ENCODE peak calls at places on chromosomes 2 and 18, in five cellular contexts. H, F, Q, J and E are unnamed samples.
A peak's percentile ranks its signal among the peaks of the same experiment; 100 is the strongest.

GRCh38 chr2:38215993-38216392 is 140.0 kb upstream of the CYP1B1 start:
- DNase-seq in Q (peak; percentile 84), J (peak; percentile 66), H (no peak), F (peak; percentile 92), E (peak; percentile 81)

GRCh38 chr2:134402385-134402784 is 148.5 kb downstream of the MGAT5 start:
- DNase-seq in F (peak; percentile 97), H (no peak), J (peak; percentile 86), Q (no peak), E (peak; percentile 80)

GRCh38 chr2:228786932-228787331 is 484.2 kb downstream of the PID1 start:
- DNase-seq in J (no peak), Q (no peak), F (no peak), H (no peak), E (no peak)

GRCh38 chr2:241808701-241809382 is at the start of gene NEU4:
- DNase-seq in Q (no peak), J (no peak), H (no peak), F (no peak), E (no peak)

GRCh38 chr2:169091761-169092523 is 22.6 kb downstream of the DHRS9 start:
- DNase-seq in H (peak; percentile 53), J (peak; percentile 33), Q (peak; percentile 36), F (peak; percentile 86), E (peak; percentile 75)

GRCh38 chr2:238929242-238930081 is 81.6 kb downstream of the TWIST2 start:
- DNase-seq in H (no peak), Q (no peak), J (peak; percentile 78), F (peak; percentile 55), E (peak; percentile 57)

GRCh38 chr18:6412933-6413472 is 1.7 kb downstream of the L3MBTL4 start:
- DNase-seq in H (no peak), J (peak; percentile 8), Q (no peak), F (no peak), E (no peak)

GRCh38 chr18:54359233-54359632 is 1.5 kb downstream of the C18orf54 start:
- DNase-seq in J (peak; percentile 20), H (no peak), F (peak; percentile 10), Q (no peak), E (peak; percentile 32)

GRCh38 chr2:146561996-146562395 is 1282.8 kb upstream of the ACVR2A start:
- DNase-seq in F (no peak), H (no peak), J (no peak), Q (no peak), E (no peak)

GRCh38 chr2:1815053-1815452 is 70.7 kb upstream of the PXDN start:
- DNase-seq in Q (no peak), H (no peak), J (no peak), F (no peak), E (no peak)

GRCh38 chr2:85753525-85754312 is at the start of gene ATOH8:
- DNase-seq in Q (peak; percentile 77), J (peak; percentile 82), F (peak; percentile 61), H (no peak), E (peak; percentile 74)

GRCh38 chr18:61921621-61922235 is 28.9 kb upstream of the RNF152 start:
- DNase-seq in J (no peak), F (no peak), H (no peak), Q (no peak), E (no peak)

GRCh38 chr18:5238371-5238758 is 41.3 kb upstream of the AKAIN1 start:
- DNase-seq in J (peak; percentile 49), F (peak; percentile 22), Q (peak; percentile 27), H (no peak), E (no peak)

GRCh38 chr2:219552382-219553167 is 8.7 kb downstream of the TMEM198 start:
- DNase-seq in J (peak; percentile 93), Q (peak; percentile 75), F (peak; percentile 65), H (peak; percentile 97), E (peak; percentile 81)

GRCh38 chr18:42514522-42514921 is 559.5 kb downstream of the PIK3C3 start:
- DNase-seq in J (no peak), H (no peak), F (peak; percentile 28), Q (no peak), E (peak; percentile 1)

GRCh38 chr2:64202206-64202864 is 58.1 kb upstream of the PELI1 start:
- DNase-seq in H (no peak), Q (peak; percentile 68), F (peak; percentile 57), J (peak; percentile 45), E (peak; percentile 98)

GRCh38 chr2:172427990-172428840 is 829 bp downstream of the ITGA6 start:
- DNase-seq in Q (peak; percentile 57), J (peak; percentile 57), H (no peak), F (no peak), E (peak; percentile 17)

GRCh38 chr18:9058426-9058825 is 44.1 kb upstream of the NDUFV2 start:
- DNase-seq in F (no peak), J (no peak), H (no peak), Q (no peak), E (peak; percentile 39)

GRCh38 chr2:227447606-227448005 is 24.4 kb upstream of the AGFG1 start:
- DNase-seq in Q (peak; percentile 35), J (peak; percentile 82), F (peak; percentile 68), H (no peak), E (no peak)

GRCh38 chr18:75316826-75317225 is 106.2 kb downstream of the TSHZ1 start:
- DNase-seq in F (no peak), Q (no peak), H (peak; percentile 70), J (no peak), E (no peak)

GRCh38 chr2:122595065-122595464 is 839.6 kb downstream of the TSN start:
- DNase-seq in Q (no peak), H (no peak), J (no peak), F (no peak), E (peak; percentile 5)

GRCh38 chr2:40690036-40690435 is 238.1 kb upstream of the SLC8A1 start:
- DNase-seq in F (no peak), H (no peak), J (no peak), Q (no peak), E (no peak)

GRCh38 chr2:46131-46470 is 204 bp downstream of the FAM110C start:
- DNase-seq in J (no peak), H (no peak), Q (no peak), F (no peak), E (no peak)

GRCh38 chr2:45342-46130 is 769 bp downstream of the FAM110C start:
- DNase-seq in F (no peak), H (no peak), J (no peak), Q (no peak), E (no peak)

GRCh38 chr2:46471-47345 is at the start of gene FAM110C:
- DNase-seq in H (no peak), Q (no peak), F (peak; percentile 1), J (peak; percentile 12), E (no peak)

GRCh38 chr2:44748-45341 is 1.5 kb downstream of the FAM110C start:
- DNase-seq in J (no peak), H (no peak), F (no peak), Q (no peak), E (no peak)

GRCh38 chr2:47346-48218 is 1.3 kb upstream of the FAM110C start:
- DNase-seq in F (no peak), Q (no peak), J (no peak), H (no peak), E (no peak)
- H3K4me3 ChIP-seq in F (no peak overlapping the region), Q (no peak overlapping the region), J (no peak overlapping the region), H (peak overlapping the region; percentile 59), E (no peak overlapping the region)

DNA sequence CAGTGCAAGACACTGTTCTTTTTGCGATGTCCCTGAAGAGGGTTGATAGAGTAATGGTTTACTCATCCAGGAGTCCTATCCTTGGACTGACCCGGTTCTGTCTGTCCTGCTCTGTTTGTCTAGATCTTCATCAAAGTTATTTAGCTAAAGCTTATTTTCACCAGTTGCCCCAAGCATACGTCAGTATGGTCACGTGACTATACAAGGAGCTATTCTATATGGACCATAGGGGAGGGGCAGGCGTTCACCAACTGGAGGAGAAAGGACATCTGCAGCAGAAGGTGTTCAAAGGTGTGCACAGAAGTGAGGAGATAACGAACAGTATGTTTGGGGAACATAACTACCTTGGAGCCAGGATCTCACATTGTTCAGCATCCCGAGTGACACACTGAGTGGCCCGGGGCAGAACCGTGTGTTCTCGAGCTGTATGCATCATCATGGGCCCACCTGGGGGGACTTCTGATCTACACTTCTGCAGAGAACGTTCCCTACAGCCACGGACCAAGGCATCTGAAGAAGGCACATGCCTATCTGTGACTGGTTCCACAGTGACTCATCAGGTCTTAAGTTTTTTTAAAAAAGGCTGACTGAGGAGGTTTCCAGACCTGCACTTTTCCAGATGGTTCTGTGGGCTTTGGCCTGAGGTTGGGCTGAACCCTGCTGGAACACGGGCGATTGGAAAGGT is 68.5 kb upstream of the YWHAQ start:
- DNase-seq in H (no peak), Q (peak; percentile 61), J (peak; percentile 86), F (peak; percentile 87), E (peak; percentile 81)
- TF ChIP-seq CTCF in H (no peak), Q (no peak), J (no peak), F (no peak), E (no peak)

DNA sequence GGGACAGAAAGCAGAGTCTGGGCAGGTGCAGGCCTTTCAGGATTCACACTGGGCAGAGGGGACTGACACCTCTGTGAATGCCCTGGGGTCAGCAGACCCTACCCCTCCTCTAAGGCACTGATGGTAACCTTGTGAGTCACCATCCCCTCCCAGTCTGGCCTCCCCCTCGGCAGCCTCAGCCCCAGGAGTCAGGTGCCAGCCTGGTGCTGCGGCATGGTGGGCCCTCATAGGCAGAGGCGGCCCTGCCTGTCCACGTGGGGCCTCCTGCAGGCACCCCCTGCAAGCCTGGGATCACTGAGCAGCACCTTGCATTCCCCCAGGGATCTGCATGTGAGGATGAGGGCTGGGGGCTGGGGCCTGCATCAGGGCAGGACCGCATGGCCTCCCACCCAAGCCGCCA is 4.8 kb upstream of the GPR17 start:
- DNase-seq in J (no peak), F (no peak), H (no peak), Q (no peak), E (no peak)
- H3K4me3 ChIP-seq in J (no peak overlapping the region), F (no peak overlapping the region), H (no peak overlapping the region), Q (no peak overlapping the region), E (no peak overlapping the region)

GRCh38 chr2:21067125-21067524 is 23.3 kb upstream of the APOB start:
- DNase-seq in F (no peak), Q (no peak), H (no peak), J (no peak), E (no peak)

GRCh38 chr2:21070322-21071257 is 26.7 kb upstream of the APOB start:
- DNase-seq in F (no peak), J (no peak), Q (no peak), H (no peak), E (no peak)

GRCh38 chr2:21069746-21070145 is 25.9 kb upstream of the APOB start:
- DNase-seq in H (no peak), J (no peak), F (no peak), Q (no peak), E (no peak)

GRCh38 chr2:21067863-21068537 is 24.1 kb upstream of the APOB start:
- DNase-seq in F (no peak), H (no peak), J (no peak), Q (no peak), E (no peak)

DNA sequence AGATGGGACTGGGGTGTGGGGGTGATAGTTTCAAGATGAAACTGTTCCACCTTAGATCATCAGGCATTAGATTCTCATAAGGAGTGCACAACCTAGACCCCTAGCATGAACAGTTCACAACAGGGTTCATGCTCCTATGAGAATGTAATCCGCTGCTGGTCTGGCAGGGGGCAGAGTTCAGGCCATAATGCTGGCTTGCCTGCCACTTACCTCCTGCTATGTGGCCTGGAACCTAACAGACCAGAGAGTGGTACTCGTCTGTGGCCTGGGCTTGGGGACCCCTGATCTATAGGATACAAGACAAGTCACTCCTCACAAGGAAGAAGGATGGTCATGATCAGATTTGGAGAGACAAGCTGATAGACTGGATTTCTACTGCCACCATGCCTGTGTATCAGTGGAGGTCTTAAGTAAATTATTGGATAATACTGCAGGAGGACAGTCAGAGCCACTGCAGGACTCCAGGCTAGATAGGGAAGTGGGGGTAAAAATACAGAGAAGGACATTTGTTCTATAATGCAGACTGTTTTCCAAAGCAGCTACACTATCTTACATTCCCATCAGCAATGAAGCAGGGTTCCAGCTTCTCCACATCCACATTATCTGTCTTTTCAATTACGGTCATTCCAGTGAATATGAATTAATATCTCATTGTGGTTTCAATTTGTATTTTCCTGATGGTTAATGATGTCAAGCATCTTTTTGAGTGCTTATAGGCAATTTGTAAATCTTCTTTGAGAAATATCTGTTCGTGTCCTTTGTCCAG is 28.8 kb upstream of the APOB start:
- DNase-seq in Q (no peak), F (no peak), J (no peak), H (no peak), E (no peak)
- TF ChIP-seq CTCF in Q (no peak), F (no peak), J (no peak), H (no peak), E (no peak)